ENCODE peak calls at places on chromosomes 1 and 21, in nine cellular contexts. One of them, this sample, is unnamed.

GRCh38 chr1:117308406-117308916 is 58.8 kb upstream of the MAN1A2 start:
- DNase-seq in fibroblast of lung: no peak
- DNase-seq in heart left ventricle: no peak
- DNase-seq in OCI-LY7: no peak
- DNase-seq in heart right ventricle: no peak
- DNase-seq in upper lobe of left lung: no peak
- DNase-seq in uterus: no peak
- DNase-seq in neural crest cell: no peak
- DNase-seq in AG10803: no peak
- DNase-seq in this sample: no peak

GRCh38 chr1:114002492-114003290 is 23.4 kb downstream of the OLFML3 start:
- DNase-seq in upper lobe of left lung: peak
- DNase-seq in heart right ventricle: no peak
- DNase-seq in neural crest cell: no peak
- DNase-seq in heart left ventricle: peak
- DNase-seq in fibroblast of lung: no peak
- DNase-seq in AG10803: peak
- DNase-seq in uterus: peak
- DNase-seq in OCI-LY7: no peak
- DNase-seq in this sample: no peak

GRCh38 chr21:18289876-18290275 is 45.2 kb downstream of the CHODL start:
- DNase-seq in uterus: no peak
- DNase-seq in OCI-LY7: no peak
- DNase-seq in heart right ventricle: no peak
- DNase-seq in fibroblast of lung: no peak
- DNase-seq in AG10803: no peak
- DNase-seq in upper lobe of left lung: no peak
- DNase-seq in heart left ventricle: no peak
- DNase-seq in neural crest cell: no peak
- DNase-seq in this sample: no peak

GRCh38 chr1:56156937-56157336 is 422.4 kb downstream of the PLPP3 start:
- DNase-seq in upper lobe of left lung: no peak
- DNase-seq in OCI-LY7: no peak
- DNase-seq in neural crest cell: no peak
- DNase-seq in heart right ventricle: no peak
- DNase-seq in AG10803: no peak
- DNase-seq in fibroblast of lung: no peak
- DNase-seq in uterus: no peak
- DNase-seq in heart left ventricle: no peak
- DNase-seq in this sample: no peak

GRCh38 chr1:54117815-54118563 is 34.8 kb downstream of the CDCP2 start:
- DNase-seq in uterus: no peak
- DNase-seq in neural crest cell: no peak
- DNase-seq in OCI-LY7: no peak
- DNase-seq in fibroblast of lung: peak
- DNase-seq in heart right ventricle: no peak
- DNase-seq in heart left ventricle: no peak
- DNase-seq in AG10803: no peak
- DNase-seq in upper lobe of left lung: no peak
- DNase-seq in this sample: no peak

GRCh38 chr1:229855999-229856650 is 210.9 kb upstream of the GALNT2 start:
- DNase-seq in heart right ventricle: no peak
- DNase-seq in heart left ventricle: peak
- DNase-seq in OCI-LY7: peak
- DNase-seq in AG10803: no peak
- DNase-seq in uterus: no peak
- DNase-seq in fibroblast of lung: no peak
- DNase-seq in neural crest cell: no peak
- DNase-seq in upper lobe of left lung: no peak
- DNase-seq in this sample: peak

GRCh38 chr1:22745675-22746585 is 35.3 kb downstream of the EPHB2 start:
- DNase-seq in heart right ventricle: no peak
- DNase-seq in fibroblast of lung: peak
- DNase-seq in neural crest cell: no peak
- DNase-seq in heart left ventricle: no peak
- DNase-seq in upper lobe of left lung: peak
- DNase-seq in OCI-LY7: no peak
- DNase-seq in uterus: no peak
- DNase-seq in AG10803: peak
- DNase-seq in this sample: no peak

GRCh38 chr21:43369124-43369523 is 57.8 kb downstream of the SIK1 start:
- DNase-seq in heart left ventricle: no peak
- DNase-seq in upper lobe of left lung: peak
- DNase-seq in OCI-LY7: no peak
- DNase-seq in AG10803: peak
- DNase-seq in uterus: no peak
- DNase-seq in fibroblast of lung: peak
- DNase-seq in neural crest cell: no peak
- DNase-seq in heart right ventricle: no peak
- DNase-seq in this sample: peak

GRCh38 chr1:93758842-93759515 is 77.3 kb upstream of the BCAR3 start:
- DNase-seq in heart right ventricle: no peak
- DNase-seq in AG10803: peak
- DNase-seq in heart left ventricle: peak
- DNase-seq in fibroblast of lung: peak
- DNase-seq in OCI-LY7: no peak
- DNase-seq in uterus: no peak
- DNase-seq in upper lobe of left lung: no peak
- DNase-seq in neural crest cell: no peak
- DNase-seq in this sample: no peak

GRCh38 chr1:52920791-52921291 is 699 bp downstream of the ECHDC2 start:
- DNase-seq in neural crest cell: no peak
- DNase-seq in upper lobe of left lung: peak
- DNase-seq in AG10803: peak
- DNase-seq in OCI-LY7: no peak
- DNase-seq in fibroblast of lung: peak
- DNase-seq in heart right ventricle: no peak
- DNase-seq in heart left ventricle: peak
- DNase-seq in uterus: peak
- DNase-seq in this sample: no peak

GRCh38 chr21:33135925-33136324 is 66.0 kb downstream of the OLIG1 start:
- DNase-seq in upper lobe of left lung: no peak
- DNase-seq in AG10803: no peak
- DNase-seq in OCI-LY7: no peak
- DNase-seq in fibroblast of lung: no peak
- DNase-seq in uterus: no peak
- DNase-seq in heart left ventricle: no peak
- DNase-seq in heart right ventricle: no peak
- DNase-seq in neural crest cell: no peak
- DNase-seq in this sample: no peak

GRCh38 chr1:186806477-186806876 is 22.3 kb upstream of the PLA2G4A start:
- DNase-seq in neural crest cell: no peak
- DNase-seq in AG10803: no peak
- DNase-seq in uterus: no peak
- DNase-seq in fibroblast of lung: peak
- DNase-seq in heart right ventricle: no peak
- DNase-seq in upper lobe of left lung: no peak
- DNase-seq in OCI-LY7: no peak
- DNase-seq in heart left ventricle: peak
- DNase-seq in this sample: peak

GRCh38 chr21:36981049-36981391 is 14.6 kb upstream of the HLCS start:
- DNase-seq in heart left ventricle: no peak
- DNase-seq in OCI-LY7: no peak
- DNase-seq in neural crest cell: no peak
- DNase-seq in upper lobe of left lung: no peak
- DNase-seq in fibroblast of lung: no peak
- DNase-seq in heart right ventricle: no peak
- DNase-seq in uterus: no peak
- DNase-seq in AG10803: no peak
- DNase-seq in this sample: no peak

GRCh38 chr1:44249543-44249942 is 36.3 kb downstream of the DMAP1 start:
- DNase-seq in neural crest cell: no peak
- DNase-seq in fibroblast of lung: peak
- DNase-seq in AG10803: no peak
- DNase-seq in upper lobe of left lung: no peak
- DNase-seq in uterus: no peak
- DNase-seq in heart right ventricle: peak
- DNase-seq in OCI-LY7: no peak
- DNase-seq in heart left ventricle: no peak
- DNase-seq in this sample: no peak
- TF ChIP-seq CTCF in neural crest cell: no peak
- TF ChIP-seq CTCF in fibroblast of lung: no peak
- TF ChIP-seq CTCF in AG10803: no peak
- TF ChIP-seq CTCF in upper lobe of left lung: no peak
- TF ChIP-seq CTCF in uterus: no peak
- TF ChIP-seq CTCF in heart right ventricle: no peak
- TF ChIP-seq CTCF in OCI-LY7: no peak
- TF ChIP-seq CTCF in heart left ventricle: no peak
- TF ChIP-seq CTCF in this sample: no peak

GRCh38 chr1:87155180-87155579 is 173.5 kb upstream of the LMO4 start:
- DNase-seq in uterus: no peak
- DNase-seq in OCI-LY7: no peak
- DNase-seq in heart left ventricle: no peak
- DNase-seq in AG10803: no peak
- DNase-seq in heart right ventricle: no peak
- DNase-seq in neural crest cell: no peak
- DNase-seq in fibroblast of lung: no peak
- DNase-seq in upper lobe of left lung: no peak
- DNase-seq in this sample: peak
- TF ChIP-seq CTCF in uterus: no peak
- TF ChIP-seq CTCF in OCI-LY7: no peak
- TF ChIP-seq CTCF in heart left ventricle: no peak
- TF ChIP-seq CTCF in AG10803: no peak
- TF ChIP-seq CTCF in heart right ventricle: no peak
- TF ChIP-seq CTCF in neural crest cell: no peak
- TF ChIP-seq CTCF in fibroblast of lung: no peak
- TF ChIP-seq CTCF in upper lobe of left lung: no peak
- TF ChIP-seq CTCF in this sample: no peak

GRCh38 chr1:221672160-221672762 is 69.6 kb downstream of the DUSP10 start:
- DNase-seq in AG10803: no peak
- DNase-seq in uterus: no peak
- DNase-seq in fibroblast of lung: peak
- DNase-seq in OCI-LY7: no peak
- DNase-seq in heart right ventricle: no peak
- DNase-seq in upper lobe of left lung: no peak
- DNase-seq in neural crest cell: no peak
- DNase-seq in heart left ventricle: no peak
- DNase-seq in this sample: no peak

GRCh38 chr1:221680085-221680484 is 61.8 kb downstream of the DUSP10 start:
- DNase-seq in fibroblast of lung: no peak
- DNase-seq in neural crest cell: no peak
- DNase-seq in AG10803: no peak
- DNase-seq in heart left ventricle: no peak
- DNase-seq in OCI-LY7: no peak
- DNase-seq in uterus: no peak
- DNase-seq in upper lobe of left lung: no peak
- DNase-seq in heart right ventricle: no peak
- DNase-seq in this sample: no peak

GRCh38 chr1:221672965-221673364 is 68.9 kb downstream of the DUSP10 start:
- DNase-seq in AG10803: no peak
- DNase-seq in heart right ventricle: no peak
- DNase-seq in fibroblast of lung: no peak
- DNase-seq in upper lobe of left lung: no peak
- DNase-seq in neural crest cell: no peak
- DNase-seq in OCI-LY7: no peak
- DNase-seq in uterus: no peak
- DNase-seq in heart left ventricle: no peak
- DNase-seq in this sample: no peak

GRCh38 chr1:221678014-221678413 is 63.9 kb downstream of the DUSP10 start:
- DNase-seq in AG10803: no peak
- DNase-seq in fibroblast of lung: no peak
- DNase-seq in upper lobe of left lung: no peak
- DNase-seq in OCI-LY7: no peak
- DNase-seq in uterus: no peak
- DNase-seq in heart right ventricle: no peak
- DNase-seq in heart left ventricle: no peak
- DNase-seq in neural crest cell: no peak
- DNase-seq in this sample: no peak

DNA sequence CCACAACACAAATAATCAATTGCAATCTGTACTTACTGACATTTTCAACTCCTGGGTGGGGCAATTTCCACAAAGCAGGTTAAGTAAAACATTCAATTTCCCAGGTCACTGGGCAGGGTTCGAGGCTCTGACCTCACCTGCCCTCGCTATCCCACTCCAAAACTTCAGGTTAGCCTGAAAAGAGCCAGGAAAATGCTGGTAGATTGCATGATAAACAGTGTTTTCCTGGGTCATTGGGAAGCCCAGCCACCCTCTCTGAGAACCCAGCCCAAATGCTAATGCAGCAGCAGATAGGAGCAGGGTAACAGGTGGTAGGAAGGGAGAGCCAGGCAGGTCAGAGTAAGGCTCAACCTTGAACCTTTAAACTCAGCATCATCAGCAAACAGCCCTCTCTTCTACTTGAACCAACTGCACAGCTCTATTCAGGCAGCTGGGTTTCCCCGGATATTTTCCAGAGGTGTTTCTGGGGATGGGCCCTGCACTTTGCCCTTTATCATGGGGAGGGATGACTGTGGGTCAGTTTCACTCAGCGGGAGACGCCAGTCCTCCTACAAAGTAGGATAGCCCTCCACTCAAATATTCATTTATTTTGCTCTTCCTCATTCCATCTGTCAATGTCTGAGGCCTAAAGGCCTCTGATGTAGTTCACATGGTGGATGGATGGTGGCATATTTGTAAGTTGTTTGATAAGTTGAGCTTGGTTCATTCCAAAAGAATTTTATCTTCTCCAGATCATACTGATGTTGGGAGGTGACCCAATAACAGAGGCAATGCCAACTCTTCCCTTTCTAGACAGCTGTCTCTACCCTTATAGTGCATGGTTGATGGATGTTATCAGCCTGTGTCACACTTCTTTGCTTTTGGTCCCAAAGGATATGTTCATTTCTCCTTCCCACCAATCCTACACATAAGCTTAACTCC is 65.7 kb downstream of the DUSP10 start:
- DNase-seq in neural crest cell: no peak
- DNase-seq in AG10803: no peak
- DNase-seq in fibroblast of lung: no peak
- DNase-seq in OCI-LY7: no peak
- DNase-seq in upper lobe of left lung: no peak
- DNase-seq in uterus: no peak
- DNase-seq in heart right ventricle: no peak
- DNase-seq in heart left ventricle: no peak
- DNase-seq in this sample: no peak
- TF ChIP-seq CTCF in neural crest cell: no peak
- TF ChIP-seq CTCF in AG10803: no peak
- TF ChIP-seq CTCF in fibroblast of lung: no peak
- TF ChIP-seq CTCF in OCI-LY7: no peak
- TF ChIP-seq CTCF in upper lobe of left lung: no peak
- TF ChIP-seq CTCF in uterus: no peak
- TF ChIP-seq CTCF in heart right ventricle: no peak
- TF ChIP-seq CTCF in heart left ventricle: no peak
- TF ChIP-seq CTCF in this sample: no peak

DNA sequence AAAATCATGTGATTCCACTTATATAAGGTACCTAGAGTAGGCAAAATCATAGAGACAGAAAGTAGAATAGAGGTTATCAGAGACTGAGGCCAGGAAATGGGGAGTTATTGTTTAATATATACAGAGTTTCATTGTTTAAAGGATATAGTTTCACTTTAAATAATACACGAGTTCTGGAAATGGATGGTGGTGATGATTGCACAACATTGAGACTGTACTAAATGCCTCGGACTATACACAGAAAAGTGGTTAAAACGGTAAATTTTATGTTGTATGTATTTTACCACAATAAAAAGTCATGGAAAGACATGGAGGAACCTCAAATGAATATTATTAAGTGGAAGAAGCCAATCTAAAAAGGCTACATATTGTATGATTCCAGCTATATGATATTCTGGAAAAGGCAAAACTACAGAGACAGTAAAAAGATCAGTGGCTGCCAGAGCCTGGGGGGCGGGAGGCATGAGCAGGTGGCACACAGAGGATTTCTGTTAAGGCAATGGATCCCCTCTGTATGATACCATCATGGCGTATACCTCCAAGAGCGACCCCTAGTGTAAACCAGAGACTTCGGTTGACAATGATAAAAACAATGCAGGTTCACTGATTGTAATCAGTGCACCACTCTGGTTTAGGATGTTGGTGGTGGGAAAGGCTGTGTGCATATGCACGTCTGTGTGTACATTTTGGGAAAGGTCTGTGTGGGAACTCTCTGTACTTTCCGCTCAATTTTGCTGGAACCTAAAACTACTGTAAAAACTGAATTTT is 7.5 kb downstream of the C1orf198 start:
- DNase-seq in uterus: no peak
- DNase-seq in OCI-LY7: no peak
- DNase-seq in fibroblast of lung: no peak
- DNase-seq in heart right ventricle: no peak
- DNase-seq in neural crest cell: no peak
- DNase-seq in heart left ventricle: no peak
- DNase-seq in AG10803: no peak
- DNase-seq in upper lobe of left lung: no peak
- DNase-seq in this sample: no peak
- TF ChIP-seq CTCF in uterus: no peak
- TF ChIP-seq CTCF in OCI-LY7: peak
- TF ChIP-seq CTCF in fibroblast of lung: no peak
- TF ChIP-seq CTCF in heart right ventricle: no peak
- TF ChIP-seq CTCF in neural crest cell: no peak
- TF ChIP-seq CTCF in heart left ventricle: no peak
- TF ChIP-seq CTCF in AG10803: no peak
- TF ChIP-seq CTCF in upper lobe of left lung: no peak
- TF ChIP-seq CTCF in this sample: no peak

This sample was measured in GM20000.